ENCODE peak calls at places on chromosome 17, in nine cellular contexts. Z is left ventricle myocardium inferior; V is mesendoderm; Y is cardiac muscle cell; C is adrenal gland; S is transverse colon; T is CD8-positive, alpha-beta memory T cell; B is heart left ventricle; R is mucosa of descending colon. K is an unnamed sample.

GRCh38 chr17:81419333-81419885 is 24.2 kb downstream of the BAHCC1 start:
- DNase-seq in Y (peak; percentile 73), T (no peak), Z (peak; percentile 92), B (peak; percentile 95), R (peak; percentile 72), V (peak; percentile 42), C (peak; percentile 57), S (peak; percentile 82), K (peak; percentile 95)

GRCh38 chr17:44119062-44119461 is 4.4 kb downstream of the HDAC5 start:
- DNase-seq in Y (no peak), S (no peak), T (no peak), C (no peak), R (no peak), B (no peak), V (no peak), Z (no peak), K (no peak)

GRCh38 chr17:83026311-83026811 is 53.0 kb upstream of the METRNL start:
- DNase-seq in T (no peak), V (no peak), Y (no peak), R (no peak), Z (no peak), B (no peak), C (no peak), S (no peak), K (no peak)

GRCh38 chr17:55555772-55556171 is 44.5 kb upstream of the SMIM36 start:
- DNase-seq in V (no peak), Y (no peak), R (no peak), Z (no peak), T (no peak), S (no peak), C (no peak), B (no peak), K (no peak)

GRCh38 chr17:18382441-18383078 is 5.0 kb downstream of the EVPLL start:
- DNase-seq in V (no peak), C (no peak), Y (no peak), R (no peak), Z (no peak), B (no peak), T (no peak), S (no peak), K (no peak)

GRCh38 chr17:52390422-52390821 is 231.9 kb upstream of the CA10 start:
- DNase-seq in S (no peak), R (no peak), B (no peak), Y (no peak), Z (no peak), T (no peak), C (no peak), V (no peak), K (no peak)

GRCh38 chr17:32021618-32021955 is 14.4 kb downstream of the LRRC37B start:
- DNase-seq in Z (no peak), Y (no peak), S (no peak), C (no peak), V (no peak), R (no peak), T (no peak), B (no peak), K (no peak)

GRCh38 chr17:62941358-62941991 is 24.6 kb upstream of the TANC2 start:
- DNase-seq in C (no peak), S (no peak), Z (no peak), B (no peak), V (no peak), T (no peak), R (no peak), Y (no peak), K (no peak)

GRCh38 chr17:62150471-62150870 is 85.4 kb upstream of the MED13 start:
- DNase-seq in S (no peak), T (no peak), B (no peak), C (no peak), R (no peak), V (no peak), Y (no peak), Z (no peak), K (no peak)

GRCh38 chr17:4488989-4489595 is 9.6 kb upstream of the SPNS2 start:
- DNase-seq in V (no peak), Z (no peak), T (no peak), S (no peak), B (no peak), Y (no peak), C (peak; percentile 67), R (no peak), K (no peak)

DNA sequence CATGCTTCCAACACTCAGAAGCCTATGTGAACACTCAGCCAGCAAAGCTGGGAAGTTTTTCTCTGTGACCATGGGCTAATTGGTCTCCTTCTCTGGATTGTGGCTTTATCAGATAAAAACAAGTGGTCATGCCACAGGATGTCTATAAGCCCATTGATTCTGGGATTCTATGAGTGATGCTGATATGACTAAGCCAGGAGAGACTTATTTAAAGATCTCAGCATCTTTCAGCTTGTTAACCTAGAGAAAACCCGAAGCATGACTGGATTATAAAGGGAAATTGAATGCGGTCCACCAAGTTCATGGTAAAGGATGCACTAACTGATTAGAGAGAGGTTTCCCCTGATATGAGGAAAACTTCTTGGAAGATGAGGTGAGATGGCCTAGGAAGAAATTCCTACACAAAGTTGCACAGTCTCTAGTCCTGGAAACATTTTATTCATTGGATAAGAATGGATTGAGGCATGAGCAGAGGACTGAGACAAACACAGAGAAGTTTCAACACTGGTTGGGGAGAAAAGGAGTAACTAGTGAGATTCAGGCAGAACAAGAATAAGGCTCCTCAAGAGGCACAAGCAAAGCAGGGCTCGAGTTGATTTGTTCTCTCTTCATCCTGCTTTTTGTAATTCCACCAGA is 2.1 kb upstream of the CCL2 start:
- DNase-seq in Y (no peak), S (no peak), B (no peak), V (no peak), R (no peak), Z (no peak), T (no peak), C (no peak), K (no peak)
- H3K4me1 ChIP-seq in Y (peaks cover 4% of the 10 kb centered on the region), S (peaks cover 73% of the 10 kb centered on the region), B (peaks cover 23% of the 10 kb centered on the region), V (peaks cover 30% of the 10 kb centered on the region), R (peaks cover 4% of the 10 kb centered on the region), Z (peaks cover 92% of the 10 kb centered on the region), T (no peaks in the 10 kb centered on the region), C (peaks cover 69% of the 10 kb centered on the region), K (no peaks in the 10 kb centered on the region)

GRCh38 chr17:50707296-50708049 is at the start of gene ANKRD40:
- DNase-seq in R (peak; percentile 90), C (peak; percentile 95), Z (peak; percentile 90), Y (peak; percentile 91), B (peak; percentile 91), T (peak; percentile 83), S (peak; percentile 92), V (peak; percentile 77), K (peak; percentile 89)
- H3K4me1 ChIP-seq in R (peaks cover 27% of the 10 kb centered on the region), C (peaks cover 24% of the 10 kb centered on the region), Z (peaks cover 70% of the 10 kb centered on the region), Y (peaks cover 12% of the 10 kb centered on the region), B (no peaks in the 10 kb centered on the region), T (peaks cover 30% of the 10 kb centered on the region), S (peaks cover 45% of the 10 kb centered on the region), V (peaks cover 3% of the 10 kb centered on the region), K (peaks cover 4% of the 10 kb centered on the region)

DNA sequence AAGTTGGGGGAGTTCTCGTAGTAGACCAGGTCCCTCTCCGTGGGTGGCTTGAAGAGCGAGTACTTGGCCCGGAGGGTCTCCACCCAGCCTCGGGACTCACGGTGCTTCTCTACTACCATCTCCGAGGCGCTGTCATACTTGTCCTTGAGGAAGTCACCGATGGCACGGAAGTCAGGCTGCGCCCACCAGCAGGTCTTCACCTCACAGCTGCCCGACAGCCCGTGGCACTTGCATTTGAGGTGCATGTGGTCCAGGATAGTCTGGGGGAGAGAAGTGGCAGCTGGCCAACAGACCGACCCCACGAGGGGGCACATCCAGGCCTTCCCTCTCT is 50.0 kb downstream of the WNT3 start:
- DNase-seq in Y (no peak), C (no peak), V (no peak), R (no peak), S (no peak), B (no peak), T (no peak), Z (no peak), K (no peak)
- H3K4me1 ChIP-seq in Y (no peaks in the 10 kb centered on the region), C (peaks cover 8% of the 10 kb centered on the region), V (peaks cover 13% of the 10 kb centered on the region), R (peaks cover 4% of the 10 kb centered on the region), S (peaks cover 19% of the 10 kb centered on the region), B (peaks cover 7% of the 10 kb centered on the region), T (peaks cover 15% of the 10 kb centered on the region), Z (peaks cover 39% of the 10 kb centered on the region), K (peaks cover 16% of the 10 kb centered on the region)

GRCh38 chr17:2545393-2545792 is 33.7 kb upstream of the METTL16 start:
- DNase-seq in B (peak; percentile 74), R (peak; percentile 27), C (peak; percentile 65), Y (peak; percentile 93), Z (peak; percentile 27), T (no peak), V (peak; percentile 68), S (peak; percentile 35), K (no peak)

GRCh38 chr17:2542456-2542855 is 30.8 kb upstream of the METTL16 start:
- DNase-seq in S (no peak), C (peak; percentile 72), Y (no peak), R (no peak), Z (no peak), B (no peak), V (no peak), T (no peak), K (no peak)

GRCh38 chr17:2547176-2547575 is 35.5 kb upstream of the METTL16 start:
- DNase-seq in Y (no peak), C (peak; percentile 48), R (no peak), B (no peak), T (no peak), V (no peak), Z (no peak), S (no peak), K (peak; percentile 36)

DNA sequence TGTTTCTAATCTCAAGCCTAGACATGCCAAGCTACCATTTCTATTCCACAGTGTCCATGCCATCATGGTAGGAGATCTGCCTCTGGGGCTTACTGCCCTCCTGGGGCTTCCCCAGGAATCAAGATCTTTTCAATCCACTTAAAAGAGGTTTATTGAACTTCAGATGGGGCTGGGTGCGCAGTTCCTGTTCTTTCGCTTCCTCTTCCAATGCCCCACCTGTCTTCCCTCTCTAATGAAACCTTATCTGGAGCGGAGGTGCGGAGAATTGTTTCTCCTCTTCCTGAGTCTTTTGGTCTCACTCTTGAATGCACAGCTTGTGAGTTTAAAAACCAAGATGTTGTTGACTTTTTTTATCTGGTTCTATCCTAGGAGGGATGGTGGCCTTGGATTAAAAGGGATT is 30.4 kb upstream of the METTL16 start:
- DNase-seq in R (no peak), B (no peak), V (no peak), S (no peak), C (no peak), Z (no peak), Y (no peak), T (no peak), K (no peak)
- H3K4me1 ChIP-seq in R (no peaks in the 10 kb centered on the region), B (no peaks in the 10 kb centered on the region), V (no peaks in the 10 kb centered on the region), S (no peaks in the 10 kb centered on the region), C (peaks cover 6% of the 10 kb centered on the region), Z (peaks cover 15% of the 10 kb centered on the region), Y (peaks cover 10% of the 10 kb centered on the region), T (no peaks in the 10 kb centered on the region), K (no peaks in the 10 kb centered on the region)

K was measured in BE2C.